ENCODE peak calls at places on chromosome 11, in eight cellular contexts. One of them, this sample, is unnamed.

GRCh38 chr11:1514349-1515061 is 27.9 kb upstream of the MOB2 start:
- DNase-seq in omental fat pad: no peak
- DNase-seq in ovary: no peak
- DNase-seq in K562: no peak
- DNase-seq in GM13976: no peak
- DNase-seq in foreskin fibroblast: peak
- DNase-seq in MCF 10A: no peak
- DNase-seq in neural crest cell: no peak
- DNase-seq in this sample: no peak

GRCh38 chr11:26700536-26701235 is 21.2 kb downstream of the SLC5A12 start:
- DNase-seq in MCF 10A: no peak
- DNase-seq in omental fat pad: no peak
- DNase-seq in GM13976: no peak
- DNase-seq in K562: no peak
- DNase-seq in foreskin fibroblast: no peak
- DNase-seq in neural crest cell: no peak
- DNase-seq in ovary: no peak
- DNase-seq in this sample: no peak

GRCh38 chr11:63243533-63243932 is at the start of gene SLC22A25:
- DNase-seq in MCF 10A: peak
- DNase-seq in neural crest cell: no peak
- DNase-seq in ovary: no peak
- DNase-seq in K562: no peak
- DNase-seq in foreskin fibroblast: no peak
- DNase-seq in GM13976: no peak
- DNase-seq in omental fat pad: no peak
- DNase-seq in this sample: no peak

GRCh38 chr11:57370251-57370650 is 10.7 kb downstream of the PRG3 start:
- DNase-seq in K562: no peak
- DNase-seq in ovary: no peak
- DNase-seq in neural crest cell: no peak
- DNase-seq in MCF 10A: peak
- DNase-seq in foreskin fibroblast: peak
- DNase-seq in GM13976: no peak
- DNase-seq in omental fat pad: no peak
- DNase-seq in this sample: no peak

GRCh38 chr11:46348566-46348981 is 1.3 kb downstream of the DGKZ start:
- DNase-seq in ovary: no peak
- DNase-seq in MCF 10A: no peak
- DNase-seq in neural crest cell: no peak
- DNase-seq in GM13976: no peak
- DNase-seq in omental fat pad: no peak
- DNase-seq in K562: no peak
- DNase-seq in foreskin fibroblast: no peak
- DNase-seq in this sample: no peak

GRCh38 chr11:124600924-124601323 is 10.3 kb upstream of the PANX3 start:
- DNase-seq in K562: no peak
- DNase-seq in ovary: no peak
- DNase-seq in neural crest cell: no peak
- DNase-seq in MCF 10A: no peak
- DNase-seq in foreskin fibroblast: no peak
- DNase-seq in GM13976: no peak
- DNase-seq in omental fat pad: no peak
- DNase-seq in this sample: no peak

GRCh38 chr11:86247608-86248007 is 3.1 kb downstream of the EED start:
- DNase-seq in omental fat pad: no peak
- DNase-seq in neural crest cell: no peak
- DNase-seq in ovary: no peak
- DNase-seq in foreskin fibroblast: no peak
- DNase-seq in MCF 10A: peak
- DNase-seq in GM13976: no peak
- DNase-seq in K562: peak
- DNase-seq in this sample: no peak

GRCh38 chr11:118606844-118607228 is 579 bp upstream of the PHLDB1 start:
- DNase-seq in omental fat pad: no peak
- DNase-seq in GM13976: no peak
- DNase-seq in MCF 10A: no peak
- DNase-seq in neural crest cell: no peak
- DNase-seq in ovary: no peak
- DNase-seq in foreskin fibroblast: no peak
- DNase-seq in K562: no peak
- DNase-seq in this sample: no peak

GRCh38 chr11:124276081-124276480 is 19.9 kb downstream of the OR8G5 start:
- DNase-seq in K562: peak
- DNase-seq in omental fat pad: no peak
- DNase-seq in neural crest cell: no peak
- DNase-seq in ovary: no peak
- DNase-seq in foreskin fibroblast: peak
- DNase-seq in GM13976: no peak
- DNase-seq in MCF 10A: no peak
- DNase-seq in this sample: no peak

GRCh38 chr11:9025101-9025850 is 21.5 kb upstream of the NRIP3 start:
- DNase-seq in ovary: no peak
- DNase-seq in MCF 10A: no peak
- DNase-seq in foreskin fibroblast: no peak
- DNase-seq in neural crest cell: no peak
- DNase-seq in omental fat pad: no peak
- DNase-seq in K562: no peak
- DNase-seq in GM13976: no peak
- DNase-seq in this sample: no peak

GRCh38 chr11:117273550-117274289 is 17.4 kb upstream of the BACE1-AS start:
- DNase-seq in GM13976: no peak
- DNase-seq in ovary: no peak
- DNase-seq in omental fat pad: no peak
- DNase-seq in K562: no peak
- DNase-seq in MCF 10A: peak
- DNase-seq in neural crest cell: no peak
- DNase-seq in foreskin fibroblast: peak
- DNase-seq in this sample: no peak

GRCh38 chr11:59157433-59157832 is 14.5 kb upstream of the DTX4 start:
- DNase-seq in neural crest cell: no peak
- DNase-seq in GM13976: no peak
- DNase-seq in omental fat pad: no peak
- DNase-seq in K562: no peak
- DNase-seq in ovary: no peak
- DNase-seq in foreskin fibroblast: no peak
- DNase-seq in MCF 10A: no peak
- DNase-seq in this sample: no peak

GRCh38 chr11:46308632-46309419 is 31.4 kb downstream of the CREB3L1 start:
- DNase-seq in MCF 10A: peak
- DNase-seq in neural crest cell: peak
- DNase-seq in foreskin fibroblast: peak
- DNase-seq in K562: peak
- DNase-seq in ovary: peak
- DNase-seq in GM13976: peak
- DNase-seq in omental fat pad: peak
- DNase-seq in this sample: peak

GRCh38 chr11:123628936-123629683 is 25.3 kb downstream of the SCN3B start:
- DNase-seq in GM13976: no peak
- DNase-seq in ovary: peak
- DNase-seq in MCF 10A: no peak
- DNase-seq in neural crest cell: no peak
- DNase-seq in foreskin fibroblast: peak
- DNase-seq in omental fat pad: peak
- DNase-seq in K562: peak
- DNase-seq in this sample: no peak

GRCh38 chr11:15534266-15534665 is 419.5 kb downstream of the INSC start:
- DNase-seq in foreskin fibroblast: no peak
- DNase-seq in K562: no peak
- DNase-seq in neural crest cell: no peak
- DNase-seq in omental fat pad: no peak
- DNase-seq in MCF 10A: no peak
- DNase-seq in GM13976: no peak
- DNase-seq in ovary: no peak
- DNase-seq in this sample: no peak

GRCh38 chr11:12829536-12830314 is 155.5 kb downstream of the TEAD1 start:
- DNase-seq in GM13976: no peak
- DNase-seq in foreskin fibroblast: no peak
- DNase-seq in omental fat pad: no peak
- DNase-seq in ovary: no peak
- DNase-seq in MCF 10A: no peak
- DNase-seq in neural crest cell: no peak
- DNase-seq in K562: no peak
- DNase-seq in this sample: no peak

GRCh38 chr11:117039897-117040296 is 58.3 kb downstream of the SIK3 start:
- DNase-seq in GM13976: no peak
- DNase-seq in ovary: no peak
- DNase-seq in omental fat pad: no peak
- DNase-seq in MCF 10A: peak
- DNase-seq in foreskin fibroblast: no peak
- DNase-seq in neural crest cell: no peak
- DNase-seq in K562: peak
- DNase-seq in this sample: no peak

GRCh38 chr11:120539681-120540369 is 28.3 kb downstream of the GRIK4 start:
- DNase-seq in MCF 10A: peak
- DNase-seq in K562: no peak
- DNase-seq in omental fat pad: no peak
- DNase-seq in GM13976: no peak
- DNase-seq in ovary: no peak
- DNase-seq in foreskin fibroblast: no peak
- DNase-seq in neural crest cell: no peak
- DNase-seq in this sample: no peak

GRCh38 chr11:102912482-102912830 is 37.7 kb upstream of the MMP12 start:
- DNase-seq in omental fat pad: no peak
- DNase-seq in foreskin fibroblast: peak
- DNase-seq in MCF 10A: peak
- DNase-seq in neural crest cell: no peak
- DNase-seq in ovary: no peak
- DNase-seq in GM13976: no peak
- DNase-seq in K562: no peak
- DNase-seq in this sample: no peak

GRCh38 chr11:69513196-69513595 is 31.7 kb downstream of the LINC01488 start:
- DNase-seq in MCF 10A: no peak
- DNase-seq in GM13976: no peak
- DNase-seq in foreskin fibroblast: no peak
- DNase-seq in ovary: no peak
- DNase-seq in omental fat pad: no peak
- DNase-seq in neural crest cell: no peak
- DNase-seq in K562: no peak
- DNase-seq in this sample: no peak

GRCh38 chr11:17735823-17736772 is 1.5 kb downstream of the KCNC1 start:
- DNase-seq in omental fat pad: no peak
- DNase-seq in GM13976: no peak
- DNase-seq in K562: no peak
- DNase-seq in ovary: no peak
- DNase-seq in MCF 10A: no peak
- DNase-seq in neural crest cell: peak
- DNase-seq in foreskin fibroblast: no peak
- DNase-seq in this sample: no peak

GRCh38 chr11:34209809-34210208 is 104.4 kb downstream of the NAT10 start:
- DNase-seq in ovary: no peak
- DNase-seq in neural crest cell: no peak
- DNase-seq in MCF 10A: no peak
- DNase-seq in foreskin fibroblast: no peak
- DNase-seq in K562: no peak
- DNase-seq in omental fat pad: no peak
- DNase-seq in GM13976: no peak
- DNase-seq in this sample: no peak
- TF ChIP-seq CTCF in ovary: no peak
- TF ChIP-seq CTCF in neural crest cell: no peak
- TF ChIP-seq CTCF in MCF 10A: no peak
- TF ChIP-seq CTCF in foreskin fibroblast: no peak
- TF ChIP-seq CTCF in K562: no peak
- TF ChIP-seq CTCF in omental fat pad: no peak
- TF ChIP-seq CTCF in GM13976: no peak
- TF ChIP-seq CTCF in this sample: no peak

GRCh38 chr11:79062814-79063762 is 377.7 kb downstream of the TENM4 start:
- DNase-seq in GM13976: no peak
- DNase-seq in foreskin fibroblast: peak
- DNase-seq in K562: peak
- DNase-seq in neural crest cell: peak
- DNase-seq in omental fat pad: no peak
- DNase-seq in MCF 10A: peak
- DNase-seq in ovary: no peak
- DNase-seq in this sample: no peak
- TF ChIP-seq CTCF in GM13976: no peak
- TF ChIP-seq CTCF in foreskin fibroblast: peak
- TF ChIP-seq CTCF in K562: peak
- TF ChIP-seq CTCF in neural crest cell: peak
- TF ChIP-seq CTCF in omental fat pad: no peak
- TF ChIP-seq CTCF in MCF 10A: peak
- TF ChIP-seq CTCF in ovary: no peak
- TF ChIP-seq CTCF in this sample: no peak

DNA sequence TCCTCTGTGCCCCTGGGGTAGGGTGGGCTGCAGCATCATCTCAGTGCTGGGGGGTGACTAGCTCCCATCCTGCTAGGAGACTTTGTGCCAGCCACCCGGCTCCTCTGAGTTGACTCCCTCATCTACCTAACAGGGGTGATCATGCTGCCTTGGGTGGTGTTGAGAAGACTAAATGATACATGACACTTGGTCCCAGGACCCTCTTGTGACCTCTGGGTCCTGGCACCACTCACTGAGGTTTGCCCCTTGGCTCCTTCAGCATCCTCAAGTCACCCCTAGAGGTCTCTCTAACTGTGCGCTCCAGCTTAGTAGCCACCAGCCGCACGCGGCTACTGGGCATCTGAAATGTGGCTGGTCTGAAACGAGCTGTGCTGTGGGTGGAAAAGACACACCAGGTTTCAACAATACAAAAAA is 72.1 kb downstream of the LRRC32 start:
- DNase-seq in GM13976: peak
- DNase-seq in foreskin fibroblast: peak
- DNase-seq in ovary: peak
- DNase-seq in MCF 10A: peak
- DNase-seq in K562: peak
- DNase-seq in neural crest cell: no peak
- DNase-seq in omental fat pad: no peak
- DNase-seq in this sample: peak
- TF ChIP-seq CTCF in GM13976: peak
- TF ChIP-seq CTCF in foreskin fibroblast: peak
- TF ChIP-seq CTCF in ovary: no peak
- TF ChIP-seq CTCF in MCF 10A: no peak
- TF ChIP-seq CTCF in K562: peak
- TF ChIP-seq CTCF in neural crest cell: peak
- TF ChIP-seq CTCF in omental fat pad: no peak
- TF ChIP-seq CTCF in this sample: peak

GRCh38 chr11:128828350-128828749 is 38.7 kb downstream of the KCNJ1 start:
- DNase-seq in neural crest cell: no peak
- DNase-seq in ovary: no peak
- DNase-seq in K562: no peak
- DNase-seq in omental fat pad: no peak
- DNase-seq in GM13976: no peak
- DNase-seq in MCF 10A: no peak
- DNase-seq in foreskin fibroblast: peak
- DNase-seq in this sample: no peak

GRCh38 chr11:128830290-128830813 is 36.7 kb downstream of the KCNJ1 start:
- DNase-seq in ovary: no peak
- DNase-seq in omental fat pad: no peak
- DNase-seq in K562: no peak
- DNase-seq in MCF 10A: no peak
- DNase-seq in foreskin fibroblast: no peak
- DNase-seq in neural crest cell: no peak
- DNase-seq in GM13976: no peak
- DNase-seq in this sample: no peak

GRCh38 chr11:128827494-128827893 is 39.6 kb downstream of the KCNJ1 start:
- DNase-seq in MCF 10A: no peak
- DNase-seq in foreskin fibroblast: no peak
- DNase-seq in ovary: no peak
- DNase-seq in omental fat pad: no peak
- DNase-seq in neural crest cell: no peak
- DNase-seq in GM13976: no peak
- DNase-seq in K562: no peak
- DNase-seq in this sample: no peak

GRCh38 chr11:128831781-128832497 is 35.2 kb downstream of the KCNJ1 start:
- DNase-seq in neural crest cell: no peak
- DNase-seq in GM13976: peak
- DNase-seq in foreskin fibroblast: no peak
- DNase-seq in K562: no peak
- DNase-seq in omental fat pad: no peak
- DNase-seq in ovary: no peak
- DNase-seq in MCF 10A: no peak
- DNase-seq in this sample: peak

GRCh38 chr11:128830836-128831780 is 36.0 kb downstream of the KCNJ1 start:
- DNase-seq in ovary: peak
- DNase-seq in MCF 10A: peak
- DNase-seq in neural crest cell: peak
- DNase-seq in foreskin fibroblast: peak
- DNase-seq in omental fat pad: peak
- DNase-seq in GM13976: peak
- DNase-seq in K562: peak
- DNase-seq in this sample: peak
- TF ChIP-seq CTCF in ovary: peak
- TF ChIP-seq CTCF in MCF 10A: peak
- TF ChIP-seq CTCF in neural crest cell: peak
- TF ChIP-seq CTCF in foreskin fibroblast: peak
- TF ChIP-seq CTCF in omental fat pad: no peak
- TF ChIP-seq CTCF in GM13976: peak
- TF ChIP-seq CTCF in K562: peak
- TF ChIP-seq CTCF in this sample: peak